ENCODE peak calls at places on chromosomes 16 and 17, in four cellular contexts. P is omental fat pad, I is tibial artery, J is psoas muscle. O is an unnamed sample.

GRCh38 chr16:73610605-73611177 is 562.8 kb upstream of the ZFHX3 start:
- DNase-seq in I (no peak), P (no peak), J (no peak), O (no peak)

GRCh38 chr16:8649829-8650554 is 24.4 kb upstream of the ABAT start:
- DNase-seq in J (no peak), P (no peak), I (no peak), O (no peak)

GRCh38 chr16:84032458-84033178 is 10.0 kb downstream of the SLC38A8 start:
- DNase-seq in J (no peak), P (no peak), I (no peak), O (no peak)

GRCh38 chr17:44496815-44497214 is 6.4 kb downstream of the GPATCH8 start:
- DNase-seq in P (no peak), J (no peak), I (no peak), O (no peak)

GRCh38 chr17:79743614-79744013 is 12.9 kb downstream of the ENPP7 start:
- DNase-seq in J (no peak), I (no peak), P (no peak), O (no peak)

GRCh38 chr16:16045879-16046278 is 96.5 kb downstream of the ABCC1 start:
- DNase-seq in I (no peak), J (no peak), P (no peak), O (no peak)

GRCh38 chr17:73891001-73891400 is 246.8 kb upstream of the SDK2 start:
- DNase-seq in P (no peak), J (no peak), I (no peak), O (no peak)

GRCh38 chr17:50396261-50397110 is 837 bp downstream of the LRRC59 start:
- DNase-seq in P (peak), I (no peak), J (peak), O (no peak)

GRCh38 chr16:66948034-66948821 is 12.8 kb upstream of the CES3 start:
- DNase-seq in P (no peak), J (peak), I (no peak), O (no peak)

GRCh38 chr16:76287466-76287865 is 10.3 kb downstream of the CNTNAP4 start:
- DNase-seq in J (no peak), I (no peak), P (no peak), O (no peak)

GRCh38 chr16:49987381-49987780 is 37.6 kb upstream of the CNEP1R1 start:
- DNase-seq in J (no peak), P (no peak), I (no peak), O (no peak)

GRCh38 chr17:79915850-79916430 is 76.7 kb upstream of the CBX4 start:
- DNase-seq in J (peak), I (no peak), P (no peak), O (no peak)

GRCh38 chr16:27311449-27311831 is 2.3 kb upstream of the IL4R start:
- DNase-seq in P (no peak), J (no peak), I (peak), O (no peak)

DNA sequence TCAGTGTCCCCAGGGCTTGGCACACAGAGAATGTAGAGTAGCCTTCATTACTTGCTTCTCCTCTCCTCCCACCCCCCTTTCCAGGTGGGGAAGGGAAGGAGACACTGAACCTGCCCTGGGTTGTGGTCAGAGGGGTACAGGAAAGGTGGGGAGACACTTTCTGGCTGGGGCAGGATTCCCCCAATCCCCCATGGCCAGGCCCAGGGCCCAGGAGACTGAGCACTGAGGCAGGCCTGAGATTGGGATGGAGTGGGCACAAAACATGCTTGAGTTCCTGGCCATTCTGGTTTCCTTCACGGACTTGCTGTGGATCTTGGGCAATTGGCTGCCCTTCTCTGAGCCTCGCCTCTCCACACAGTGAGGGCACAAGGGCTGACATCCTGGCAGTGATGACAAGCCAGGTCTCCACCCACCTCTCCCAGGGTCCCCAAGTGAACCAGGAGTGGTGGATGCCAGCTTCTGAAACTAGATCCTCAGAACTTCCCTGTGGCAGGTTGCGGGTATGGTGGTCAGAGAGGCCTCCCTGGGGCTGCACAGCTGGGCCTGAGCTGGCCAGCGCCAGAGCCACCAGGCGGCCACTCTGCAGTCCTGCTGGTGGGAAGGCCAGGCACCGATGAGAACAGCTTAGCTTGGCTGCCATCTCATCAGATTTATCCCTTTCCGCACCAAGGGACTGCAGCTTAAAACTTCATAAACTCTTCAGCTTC is 9.3 kb downstream of the ZNF629 start:
- DNase-seq in J (no peak), P (no peak), I (no peak), O (no peak)
- TF ChIP-seq CTCF in J (peak), P (no peak), I (no peak), O (no peak)

DNA sequence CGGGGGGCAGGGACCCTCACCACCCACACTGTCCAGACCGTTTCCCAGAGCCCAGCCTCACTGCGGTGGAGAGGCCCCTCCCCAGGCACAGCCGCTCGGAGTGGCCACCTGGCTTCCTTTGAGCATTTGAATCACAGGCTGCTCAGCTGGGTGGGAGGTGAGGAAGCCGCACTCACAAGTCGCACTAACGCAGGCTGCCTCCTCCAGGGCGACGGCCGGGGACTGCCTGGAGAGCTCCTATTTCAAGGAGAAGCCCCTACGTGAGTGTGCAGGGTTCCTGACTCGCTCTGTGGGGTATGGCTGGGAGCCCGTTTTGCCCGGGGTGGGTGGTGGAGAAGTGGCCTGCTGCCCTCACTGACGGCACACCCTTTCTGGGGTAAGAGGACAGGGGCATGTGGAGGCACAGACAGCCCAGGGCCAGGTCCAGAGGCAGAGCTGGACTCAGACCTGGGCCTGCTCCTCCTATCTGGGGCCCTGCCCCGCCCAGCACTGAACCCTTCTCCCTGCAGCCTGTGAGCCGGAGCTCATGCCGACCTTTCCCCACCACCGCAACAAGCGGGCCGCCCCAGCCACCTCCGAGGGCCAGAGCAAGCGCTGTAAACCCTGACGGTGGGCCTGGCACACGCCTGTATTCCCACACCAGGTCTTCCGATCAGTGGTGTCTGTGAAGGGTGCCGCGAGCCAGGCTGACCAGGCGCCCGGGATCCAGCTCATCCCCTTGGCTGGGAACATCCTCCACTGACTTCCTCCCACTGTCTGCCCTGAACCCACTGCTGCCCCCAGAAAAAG is 6.2 kb downstream of the SPATA2L start:
- DNase-seq in J (peak), P (no peak), I (no peak), O (no peak)
- TF ChIP-seq CTCF in J (no peak), P (no peak), I (no peak), O (no peak)

DNA sequence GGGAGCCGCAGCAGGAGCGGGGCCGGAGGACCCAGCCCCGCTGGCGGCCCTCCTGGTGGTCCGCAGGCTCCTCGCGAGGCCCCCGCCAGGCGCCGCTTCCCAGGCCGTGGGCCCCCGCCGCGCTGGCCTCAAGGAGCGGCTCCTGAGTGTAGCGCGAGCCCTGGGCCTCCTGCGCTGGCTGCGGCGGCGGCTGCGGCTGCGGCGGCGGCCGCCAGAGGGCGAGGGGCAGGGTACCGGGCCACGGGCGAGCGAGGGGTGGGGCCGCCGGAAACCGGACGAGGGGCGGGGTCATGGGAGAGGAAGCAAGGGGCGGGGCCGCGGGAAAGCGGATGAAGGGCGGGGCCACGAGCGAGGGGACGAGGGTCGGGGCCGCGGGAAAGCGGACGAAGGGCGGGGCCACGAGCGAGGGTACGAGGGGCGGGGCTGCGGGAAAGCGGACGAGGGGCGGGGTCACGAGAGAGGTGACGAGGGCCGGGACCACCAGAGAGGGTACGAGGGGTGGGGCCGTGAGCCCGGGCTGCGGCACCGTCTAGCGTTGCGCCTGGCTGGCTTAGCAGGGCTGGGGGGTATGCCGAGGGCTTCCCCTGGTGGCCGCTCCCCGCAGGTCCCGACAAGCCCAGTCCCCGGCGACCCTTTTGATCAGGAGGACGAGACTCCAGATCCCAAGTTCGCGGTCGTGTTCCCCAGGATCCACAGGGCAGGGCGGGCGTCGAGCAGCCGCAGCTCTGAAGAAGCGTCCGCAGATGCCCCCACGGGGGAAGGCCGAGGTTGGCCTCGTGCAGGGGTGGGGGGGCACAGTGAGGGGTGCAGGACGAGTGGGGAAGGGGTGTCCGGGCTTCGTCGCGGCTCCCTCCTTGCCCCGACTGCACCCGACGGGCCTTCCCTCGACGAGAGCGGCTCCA is 1.7 kb downstream of the MYO15B start:
- DNase-seq in I (peak), P (peak), J (peak), O (peak)
- TF ChIP-seq CTCF in I (peak), P (no peak), J (peak), O (peak)

GRCh38 chr17:68291836-68292688 is 767 bp downstream of the ARSG start:
- DNase-seq in I (peak), J (peak), P (peak), O (peak)
- TF ChIP-seq CTCF in I (no peak), J (no peak), P (no peak), O (no peak)

GRCh38 chr17:8176197-8176940 is at the start of gene TMEM107:
- DNase-seq in I (peak), J (peak), P (no peak), O (peak)
- TF ChIP-seq CTCF in I (no peak), J (no peak), P (no peak), O (no peak)

GRCh38 chr16:56505174-56505573 is 14.7 kb downstream of the BBS2 start:
- DNase-seq in P (no peak), I (no peak), J (no peak), O (no peak)

GRCh38 chr16:56512025-56512424 is 7.8 kb downstream of the BBS2 start:
- DNase-seq in P (no peak), J (no peak), I (no peak), O (no peak)

GRCh38 chr16:56510544-56510943 is 9.3 kb downstream of the BBS2 start:
- DNase-seq in J (no peak), I (no peak), P (no peak), O (no peak)

DNA sequence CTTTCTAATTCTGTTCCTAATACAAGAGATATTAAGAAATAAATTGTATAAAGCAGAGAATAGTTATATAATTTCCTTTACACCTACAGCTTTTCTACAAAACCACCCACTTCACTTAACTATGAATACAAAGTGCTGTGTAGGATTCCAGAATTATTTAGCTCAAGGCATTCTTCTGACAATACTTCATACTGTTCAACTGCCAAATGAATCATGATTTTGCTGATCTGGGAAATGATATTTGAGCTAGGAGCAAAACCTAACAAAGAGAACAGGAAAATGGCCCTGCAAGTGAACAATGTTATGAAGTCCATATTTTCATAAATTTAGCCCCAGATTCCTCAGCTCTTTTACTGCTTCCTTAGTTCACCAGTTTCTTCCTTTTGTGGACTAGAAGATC is 12.9 kb downstream of the BBS2 start:
- DNase-seq in J (no peak), I (no peak), P (no peak), O (no peak)
- TF ChIP-seq CTCF in J (no peak), I (no peak), P (no peak), O (no peak)

DNA sequence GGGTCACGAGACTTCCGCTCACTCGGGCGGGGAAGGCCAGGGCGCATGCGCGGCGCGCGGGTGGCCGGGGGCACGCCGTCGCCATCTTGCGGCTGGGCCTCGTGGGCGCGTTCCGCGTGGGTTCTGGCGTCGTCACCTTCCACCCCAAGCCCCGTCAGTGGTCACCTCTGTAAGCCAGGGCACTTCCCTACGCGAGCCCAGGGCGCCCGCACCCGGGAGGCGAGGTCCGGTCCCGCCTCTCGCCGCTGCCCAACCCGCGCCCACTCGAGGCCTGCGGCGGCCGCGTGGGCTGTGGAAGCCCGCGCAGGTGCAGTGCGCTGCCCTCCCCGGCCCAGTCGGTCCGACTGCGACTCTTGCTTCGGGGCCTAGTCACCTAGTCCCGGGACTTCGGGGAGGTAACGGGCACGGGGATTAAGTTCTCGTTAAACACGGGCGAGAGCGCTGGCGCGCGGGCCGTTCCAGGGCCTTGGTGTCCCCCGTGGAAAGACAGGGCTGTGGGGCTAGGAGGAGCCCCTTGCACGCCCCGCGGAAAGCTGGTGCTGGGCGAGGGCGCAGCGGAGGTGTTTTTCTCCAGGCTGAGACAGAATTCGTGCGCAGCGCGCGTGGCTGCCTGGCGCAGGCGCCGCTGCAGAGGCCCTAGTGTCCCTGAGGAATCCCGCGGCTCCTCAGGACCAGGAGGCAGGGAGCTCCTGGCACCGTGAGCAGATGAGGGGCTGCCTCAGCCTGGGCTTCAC is 417 bp upstream of the ARHGDIA start:
- DNase-seq in I (peak), P (peak), J (peak), O (peak)
- TF ChIP-seq CTCF in I (peak), P (no peak), J (peak), O (no peak)